ENCODE peak calls at places on chromosome 6, in eight cellular contexts. M is lower leg skin; B is body of pancreas; K is Ammon's horn; V is GM03348; P is mammary epithelial cell; A is HTR-8/SVneo; C is stimulated activated CD4-positive, alpha-beta T cell treated with anti-CD3 and anti-CD28 coated beads, Interleukin-1b, Interleukin-23, amount 100 ng/mL, for 48 hours. O is an unnamed sample.

GRCh38 chr6:21262504-21262903 is 331.0 kb upstream of the SOX4 start:
- DNase-seq in M (no peak), B (no peak), K (no peak), V (no peak), P (no peak), A (no peak), C (no peak), O (no peak)

GRCh38 chr6:43334466-43335095 is 26.0 kb upstream of the CRIP3 start:
- DNase-seq in M (no peak), B (no peak), K (no peak), V (peak), P (peak), A (peak), C (no peak), O (peak)

GRCh38 chr6:36912583-36912982 is 26.8 kb downstream of the C6orf89 start:
- DNase-seq in M (no peak), B (no peak), K (peak), V (peak), P (peak), A (peak), C (peak), O (no peak)

GRCh38 chr6:6610031-6610591 is 21.6 kb downstream of the LY86 start:
- DNase-seq in M (no peak), B (no peak), K (peak), V (no peak), P (no peak), A (no peak), C (no peak), O (no peak)

GRCh38 chr6:105509506-105510331 is 106.8 kb upstream of the PREP start:
- DNase-seq in M (no peak), B (no peak), K (no peak), V (no peak), P (no peak), A (peak), C (no peak), O (peak)

GRCh38 chr6:65149841-65150240 is 557.2 kb downstream of the EYS start:
- DNase-seq in M (no peak), B (no peak), K (no peak), V (no peak), P (no peak), A (no peak), C (no peak), O (no peak)

GRCh38 chr6:131909408-131910218 is 41.6 kb downstream of the CCN2 start:
- DNase-seq in M (peak), B (peak), K (peak), V (peak), P (peak), A (peak), C (peak), O (peak)

GRCh38 chr6:132687306-132687705 is 26.5 kb downstream of the VNN1 start:
- DNase-seq in M (no peak), B (no peak), K (no peak), V (peak), P (peak), A (peak), C (no peak), O (no peak)

GRCh38 chr6:124964764-124965105 is 2.5 kb downstream of the RNF217 start:
- DNase-seq in M (no peak), B (no peak), K (no peak), V (peak), P (no peak), A (peak), C (no peak), O (no peak)

GRCh38 chr6:147603392-147604081 is 95.0 kb downstream of the SAMD5 start:
- DNase-seq in M (no peak), B (no peak), K (peak), V (no peak), P (no peak), A (no peak), C (no peak), O (no peak)

GRCh38 chr6:168343239-168344167 is 23.9 kb upstream of the DACT2 start:
- DNase-seq in M (no peak), B (no peak), K (no peak), V (no peak), P (no peak), A (no peak), C (no peak), O (no peak)

GRCh38 chr6:6685249-6685667 is 96.7 kb downstream of the LY86 start:
- DNase-seq in M (no peak), B (no peak), K (no peak), V (no peak), P (no peak), A (no peak), C (no peak), O (no peak)

GRCh38 chr6:115948751-115949150 is 111.9 kb downstream of the FRK start:
- DNase-seq in M (no peak), B (no peak), K (no peak), V (no peak), P (no peak), A (no peak), C (no peak), O (no peak)

GRCh38 chr6:120826253-120826652 is 508.0 kb downstream of the TBC1D32 start:
- DNase-seq in M (no peak), B (peak), K (no peak), V (no peak), P (peak), A (no peak), C (no peak), O (peak)

GRCh38 chr6:119137194-119138072 is 59.0 kb upstream of the FAM184A start:
- DNase-seq in M (peak), B (no peak), K (no peak), V (peak), P (peak), A (no peak), C (no peak), O (no peak)

GRCh38 chr6:144467153-144467762 is 182.1 kb downstream of the UTRN start:
- DNase-seq in M (no peak), B (no peak), K (no peak), V (no peak), P (peak), A (no peak), C (no peak), O (no peak)

GRCh38 chr6:52566853-52567279 is 10.0 kb downstream of the TRAM2 start:
- DNase-seq in M (no peak), B (no peak), K (no peak), V (peak), P (peak), A (peak), C (no peak), O (no peak)

GRCh38 chr6:157076427-157076774 is 246.9 kb downstream of the TMEM242 start:
- DNase-seq in M (no peak), B (no peak), K (no peak), V (no peak), P (no peak), A (no peak), C (no peak), O (no peak)

GRCh38 chr6:26159417-26160273 is 72.4 kb downstream of the HFE start:
- DNase-seq in M (no peak), B (no peak), K (no peak), V (peak), P (peak), A (no peak), C (peak), O (peak)

GRCh38 chr6:146595981-146596731 is 2.6 kb upstream of the ADGB start:
- DNase-seq in M (peak), B (no peak), K (peak), V (no peak), P (peak), A (no peak), C (no peak), O (no peak)

GRCh38 chr6:147808631-147809030 is 300.1 kb downstream of the SAMD5 start:
- DNase-seq in M (no peak), B (no peak), K (no peak), V (no peak), P (no peak), A (no peak), C (no peak), O (no peak)

GRCh38 chr6:73519943-73520687 is 717 bp downstream of the EEF1A1 start:
- DNase-seq in M (peak), B (peak), K (peak), V (peak), P (peak), A (peak), C (peak), O (peak)

GRCh38 chr6:51337277-51337676 is 518.6 kb downstream of the TFAP2B start:
- DNase-seq in M (no peak), B (no peak), K (no peak), V (no peak), P (no peak), A (no peak), C (no peak), O (no peak)

GRCh38 chr6:107547061-107547840 is 57.3 kb downstream of the SOBP start:
- DNase-seq in M (no peak), B (no peak), K (no peak), V (no peak), P (no peak), A (no peak), C (no peak), O (no peak)

GRCh38 chr6:2817778-2818443 is 23.8 kb downstream of the SERPINB1 start:
- DNase-seq in M (no peak), B (no peak), K (no peak), V (peak), P (peak), A (peak), C (no peak), O (peak)

GRCh38 chr6:145276746-145277145 is 458.6 kb downstream of the EPM2A start:
- DNase-seq in M (no peak), B (no peak), K (no peak), V (peak), P (no peak), A (no peak), C (no peak), O (no peak)

GRCh38 chr6:20370393-20370792 is 31.3 kb upstream of the E2F3 start:
- DNase-seq in M (no peak), B (no peak), K (no peak), V (no peak), P (no peak), A (no peak), C (no peak), O (no peak)

GRCh38 chr6:26103770-26104456 is 16.7 kb downstream of the HFE start:
- DNase-seq in M (peak), B (peak), K (peak), V (peak), P (peak), A (peak), C (peak), O (peak)

GRCh38 chr6:146289816-146290588 is 253.6 kb upstream of the RAB32 start:
- DNase-seq in M (peak), B (no peak), K (no peak), V (peak), P (peak), A (peak), C (no peak), O (no peak)

GRCh38 chr6:39217177-39217864 is 12.0 kb downstream of the KCNK5 start:
- DNase-seq in M (no peak), B (peak), K (no peak), V (no peak), P (no peak), A (no peak), C (no peak), O (no peak)

O was measured in G401.